ENCODE peak calls at places on chromosomes 12 and 14, in four cellular contexts. One of them, this sample, is unnamed.

GRCh38 chr14:43135877-43136411 is 1371.1 kb downstream of the FSCB start:
- DNase-seq in GM23248: no peak
- DNase-seq in A549: no peak
- DNase-seq in PC-3: no peak
- DNase-seq in this sample: no peak

GRCh38 chr12:52614381-52615207 is 3.8 kb downstream of the KRT73 start:
- DNase-seq in A549: no peak
- DNase-seq in PC-3: no peak
- DNase-seq in GM23248: no peak
- DNase-seq in this sample: no peak

GRCh38 chr12:47767197-47767724 is 5.8 kb upstream of the SLC48A1 start:
- DNase-seq in A549: peak; percentile 69
- DNase-seq in PC-3: peak; percentile 64
- DNase-seq in GM23248: peak; percentile 58
- DNase-seq in this sample: no peak

GRCh38 chr14:100644784-100645183 is 57.6 kb upstream of the BEGAIN start:
- DNase-seq in GM23248: no peak
- DNase-seq in PC-3: no peak
- DNase-seq in A549: no peak
- DNase-seq in this sample: no peak

GRCh38 chr14:85634205-85634604 is 104.3 kb downstream of the FLRT2 start:
- DNase-seq in PC-3: no peak
- DNase-seq in A549: no peak
- DNase-seq in GM23248: peak; percentile 10
- DNase-seq in this sample: no peak

GRCh38 chr12:71157601-71158233 is at the start of gene TSPAN8:
- DNase-seq in PC-3: peak; percentile 83
- DNase-seq in GM23248: no peak
- DNase-seq in A549: no peak
- DNase-seq in this sample: no peak

GRCh38 chr12:43099691-43100163 is 452.3 kb downstream of the ADAMTS20 start:
- DNase-seq in A549: no peak
- DNase-seq in PC-3: no peak
- DNase-seq in GM23248: peak; percentile 22
- DNase-seq in this sample: no peak

GRCh38 chr12:77152623-77153193 is 87.3 kb upstream of the E2F7 start:
- DNase-seq in GM23248: peak; percentile 77
- DNase-seq in A549: peak; percentile 31
- DNase-seq in PC-3: peak; percentile 63
- DNase-seq in this sample: no peak

GRCh38 chr14:79271122-79271521 is 940.2 kb downstream of the DIO2 start:
- DNase-seq in A549: no peak
- DNase-seq in PC-3: no peak
- DNase-seq in GM23248: no peak
- DNase-seq in this sample: no peak

GRCh38 chr12:13175499-13175898 is 21.0 kb upstream of the EMP1 start:
- DNase-seq in GM23248: peak; percentile 88
- DNase-seq in PC-3: peak; percentile 66
- DNase-seq in A549: no peak
- DNase-seq in this sample: no peak

GRCh38 chr14:102591372-102591943 is 991 bp upstream of the RCOR1 start:
- DNase-seq in GM23248: peak; percentile 54
- DNase-seq in A549: peak; percentile 40
- DNase-seq in PC-3: no peak
- DNase-seq in this sample: no peak

GRCh38 chr14:65879218-65880009 is 466.9 kb downstream of the FUT8 start:
- DNase-seq in GM23248: peak; percentile 95
- DNase-seq in PC-3: peak; percentile 91
- DNase-seq in A549: peak; percentile 45
- DNase-seq in this sample: peak; percentile 1

GRCh38 chr14:39181026-39181692 is 6.1 kb downstream of the PNN start:
- DNase-seq in PC-3: no peak
- DNase-seq in GM23248: peak; percentile 19
- DNase-seq in A549: no peak
- DNase-seq in this sample: no peak

GRCh38 chr12:19074700-19075099 is 54.8 kb upstream of the PLEKHA5 start:
- DNase-seq in GM23248: peak; percentile 12
- DNase-seq in A549: no peak
- DNase-seq in PC-3: peak; percentile 5
- DNase-seq in this sample: no peak

GRCh38 chr12:89514751-89515150 is 9.8 kb downstream of the GALNT4 start:
- DNase-seq in A549: no peak
- DNase-seq in GM23248: no peak
- DNase-seq in PC-3: no peak
- DNase-seq in this sample: no peak

GRCh38 chr14:52112336-52113018 is 43.6 kb upstream of the NID2 start:
- DNase-seq in GM23248: peak; percentile 78
- DNase-seq in PC-3: peak; percentile 91
- DNase-seq in A549: peak; percentile 11
- DNase-seq in this sample: peak; percentile 48

GRCh38 chr12:124694846-124695497 is 127.6 kb upstream of the NCOR2 start:
- DNase-seq in GM23248: peak; percentile 40
- DNase-seq in A549: no peak
- DNase-seq in PC-3: no peak
- DNase-seq in this sample: no peak

GRCh38 chr12:126998747-126999285 is 1268.2 kb upstream of the TMEM132C start:
- DNase-seq in GM23248: peak; percentile 8
- DNase-seq in PC-3: no peak
- DNase-seq in A549: no peak
- DNase-seq in this sample: no peak

GRCh38 chr14:26255213-26255612 is 342.6 kb downstream of the NOVA1 start:
- DNase-seq in PC-3: peak; percentile 37
- DNase-seq in A549: peak; percentile 25
- DNase-seq in GM23248: peak; percentile 64
- DNase-seq in this sample: no peak

GRCh38 chr12:123363385-123363742 is 1.3 kb downstream of the SBNO1 start:
- DNase-seq in PC-3: peak; percentile 13
- DNase-seq in GM23248: peak; percentile 61
- DNase-seq in A549: no peak
- DNase-seq in this sample: no peak
- H3K4me2 ChIP-seq in PC-3: peak overlapping the region; percentile 94
- H3K4me2 ChIP-seq in GM23248: peak overlapping the region; percentile 91
- H3K4me2 ChIP-seq in A549: peak overlapping the region; percentile 92
- H3K4me2 ChIP-seq in this sample: peak overlapping the region; percentile 90

GRCh38 chr12:133129368-133130037 is 571 bp downstream of the ZNF891 start:
- DNase-seq in A549: no peak
- DNase-seq in PC-3: peak; percentile 35
- DNase-seq in GM23248: peak; percentile 74
- DNase-seq in this sample: no peak
- H3K4me2 ChIP-seq in A549: peak overlapping the region; percentile 67
- H3K4me2 ChIP-seq in PC-3: peak overlapping the region; percentile 87
- H3K4me2 ChIP-seq in GM23248: peak overlapping the region; percentile 74
- H3K4me2 ChIP-seq in this sample: peak overlapping the region; percentile 81

GRCh38 chr12:33757701-33758100 is 264.6 kb upstream of the ALG10 start:
- DNase-seq in A549: no peak
- DNase-seq in PC-3: no peak
- DNase-seq in GM23248: no peak
- DNase-seq in this sample: no peak

GRCh38 chr12:33752854-33753253 is 269.4 kb upstream of the ALG10 start:
- DNase-seq in PC-3: peak; percentile 64
- DNase-seq in GM23248: no peak
- DNase-seq in A549: no peak
- DNase-seq in this sample: no peak
- H3K4me2 ChIP-seq in PC-3: no peak overlapping the region
- H3K4me2 ChIP-seq in GM23248: no peak overlapping the region
- H3K4me2 ChIP-seq in A549: no peak overlapping the region
- H3K4me2 ChIP-seq in this sample: no peak overlapping the region

GRCh38 chr12:121238604-121239334 is 28.8 kb downstream of the P2RX4 start:
- DNase-seq in A549: no peak
- DNase-seq in GM23248: no peak
- DNase-seq in PC-3: no peak
- DNase-seq in this sample: no peak

GRCh38 chr12:121237415-121237814 is 27.5 kb downstream of the P2RX4 start:
- DNase-seq in PC-3: no peak
- DNase-seq in GM23248: no peak
- DNase-seq in A549: no peak
- DNase-seq in this sample: no peak

GRCh38 chr12:121239335-121239678 is 29.4 kb downstream of the P2RX4 start:
- DNase-seq in PC-3: no peak
- DNase-seq in GM23248: no peak
- DNase-seq in A549: no peak
- DNase-seq in this sample: no peak

GRCh38 chr12:121239704-121240420 is 29.9 kb downstream of the P2RX4 start:
- DNase-seq in A549: no peak
- DNase-seq in GM23248: no peak
- DNase-seq in PC-3: no peak
- DNase-seq in this sample: no peak

GRCh38 chr12:121238086-121238485 is 28.2 kb downstream of the P2RX4 start:
- DNase-seq in PC-3: no peak
- DNase-seq in GM23248: no peak
- DNase-seq in A549: no peak
- DNase-seq in this sample: no peak
- H3K4me2 ChIP-seq in PC-3: no peak overlapping the region
- H3K4me2 ChIP-seq in GM23248: no peak overlapping the region
- H3K4me2 ChIP-seq in A549: no peak overlapping the region
- H3K4me2 ChIP-seq in this sample: no peak overlapping the region

DNA sequence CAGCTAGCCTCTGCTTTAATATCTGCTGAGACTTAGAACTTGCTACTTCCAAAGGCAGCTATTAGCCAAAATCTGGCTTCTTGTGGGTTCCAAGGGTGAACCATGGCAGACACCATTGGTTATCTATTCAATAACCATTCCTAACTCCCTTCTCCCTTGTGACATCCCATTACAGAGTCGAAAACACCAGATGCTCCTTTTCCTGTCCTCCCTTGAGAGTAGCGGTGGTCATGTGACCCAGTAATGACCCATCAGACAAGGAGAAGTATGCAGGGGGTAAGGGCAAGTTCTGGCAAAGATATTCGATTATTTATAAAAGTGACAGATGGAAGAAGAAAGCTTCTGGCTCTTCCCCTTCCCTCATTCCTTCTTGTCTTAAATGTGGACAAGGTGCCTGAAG is 20.1 kb downstream of the TGFB3 start:
- DNase-seq in GM23248: no peak
- DNase-seq in PC-3: no peak
- DNase-seq in A549: no peak
- DNase-seq in this sample: no peak
- H3K4me2 ChIP-seq in GM23248: no peak overlapping the region
- H3K4me2 ChIP-seq in PC-3: no peak overlapping the region
- H3K4me2 ChIP-seq in A549: no peak overlapping the region
- H3K4me2 ChIP-seq in this sample: no peak overlapping the region

GRCh38 chr12:30138483-30138882 is 354.7 kb upstream of the TMTC1 start:
- DNase-seq in PC-3: no peak
- DNase-seq in GM23248: no peak
- DNase-seq in A549: no peak
- DNase-seq in this sample: no peak
- H3K4me2 ChIP-seq in PC-3: no peak overlapping the region
- H3K4me2 ChIP-seq in GM23248: no peak overlapping the region
- H3K4me2 ChIP-seq in A549: no peak overlapping the region
- H3K4me2 ChIP-seq in this sample: no peak overlapping the region

DNA sequence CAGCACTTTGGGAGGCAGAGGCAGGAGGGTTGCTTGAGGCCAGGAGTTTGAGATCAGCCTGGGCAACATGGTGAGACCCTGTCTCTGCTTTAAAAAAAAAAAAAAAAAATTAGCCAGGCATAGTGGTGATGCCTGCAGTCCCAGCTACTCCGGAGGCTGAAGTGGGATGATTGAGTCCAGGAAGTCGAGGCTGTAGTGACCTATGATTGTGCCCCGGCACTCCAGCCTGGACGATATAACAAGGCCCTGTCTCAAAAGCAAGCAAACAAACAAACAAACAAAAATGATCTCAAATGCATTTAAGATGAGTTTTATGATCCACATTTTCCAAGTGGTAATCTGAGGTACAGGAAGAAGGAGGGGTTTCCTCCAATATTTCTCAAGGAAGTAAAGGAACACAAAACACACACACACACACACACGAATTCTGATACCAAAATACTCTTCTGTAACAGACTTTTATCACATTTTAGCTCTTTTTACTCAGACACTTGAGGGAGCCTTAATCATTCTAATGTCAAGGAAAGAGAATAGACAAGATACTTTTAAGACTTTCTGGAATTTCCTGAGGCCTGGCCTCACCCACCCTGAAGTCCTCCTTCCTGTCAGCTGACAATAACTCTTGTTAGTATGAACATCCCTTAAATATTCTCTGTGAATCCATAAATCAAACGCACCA is 44.4 kb upstream of the CERS5 start:
- DNase-seq in GM23248: peak; percentile 49
- DNase-seq in A549: peak; percentile 54
- DNase-seq in PC-3: peak; percentile 35
- DNase-seq in this sample: no peak
- H3K4me2 ChIP-seq in GM23248: peak overlapping the region; percentile 74
- H3K4me2 ChIP-seq in A549: peak overlapping the region; percentile 17
- H3K4me2 ChIP-seq in PC-3: no peak overlapping the region
- H3K4me2 ChIP-seq in this sample: peak overlapping the region; percentile 72

GRCh38 chr14:49882826-49883694 is 9.8 kb upstream of the ARF6 start:
- DNase-seq in GM23248: no peak
- DNase-seq in A549: no peak
- DNase-seq in PC-3: peak; percentile 47
- DNase-seq in this sample: no peak
- H3K4me2 ChIP-seq in GM23248: no peak overlapping the region
- H3K4me2 ChIP-seq in A549: no peak overlapping the region
- H3K4me2 ChIP-seq in PC-3: no peak overlapping the region
- H3K4me2 ChIP-seq in this sample: peak overlapping the region; percentile 45

GRCh38 chr12:23093488-23093887 is 468.5 kb downstream of the ETNK1 start:
- DNase-seq in A549: no peak
- DNase-seq in GM23248: no peak
- DNase-seq in PC-3: no peak
- DNase-seq in this sample: peak; percentile 50
- H3K4me2 ChIP-seq in A549: no peak overlapping the region
- H3K4me2 ChIP-seq in GM23248: no peak overlapping the region
- H3K4me2 ChIP-seq in PC-3: no peak overlapping the region
- H3K4me2 ChIP-seq in this sample: no peak overlapping the region

GRCh38 chr12:120813588-120814153 is 88.0 kb downstream of the ACADS start:
- DNase-seq in A549: no peak
- DNase-seq in GM23248: no peak
- DNase-seq in PC-3: no peak
- DNase-seq in this sample: no peak
- H3K4me2 ChIP-seq in A549: no peak overlapping the region
- H3K4me2 ChIP-seq in GM23248: no peak overlapping the region
- H3K4me2 ChIP-seq in PC-3: no peak overlapping the region
- H3K4me2 ChIP-seq in this sample: no peak overlapping the region

This sample was measured in keratinocyte.